ENCODE peak calls at places on chromosomes 12 and 14, in eight cellular contexts. H is thoracic aorta; F is ovary; I is effector CD4-positive, alpha-beta T cell; C is activated CD4-positive, alpha-beta T cell treated with anti-CD3 and anti-CD28 coated beads, Interleukin-2, amount 10 ng/mL, durations not matched to agents 7 days and 5 days; N is stimulated activated CD8-positive, alpha-beta memory T cell treated with anti-CD3 and anti-CD28 coated beads, Interleukin-7, amount 100 ng/mL, for 4 hours; D is BJ; X is COR-L47. V is an unnamed sample.

GRCh38 chr12:130971871-130972588 is 18.3 kb downstream of the ADGRD1 start:
- DNase-seq in H (no peak), F (no peak), I (no peak), C (no peak), N (no peak), D (no peak), X (no peak), V (no peak)

GRCh38 chr12:100213016-100213891 is 12.6 kb downstream of the ACTR6 start:
- DNase-seq in H (no peak), F (no peak), I (no peak), C (no peak), N (no peak), D (no peak), X (no peak), V (no peak)

GRCh38 chr14:24411468-24412454 is 13.0 kb downstream of the NYNRIN start:
- DNase-seq in H (no peak), F (no peak), I (no peak), C (peak; percentile 42), N (no peak), D (no peak), X (peak; percentile 15), V (no peak)

GRCh38 chr14:58918066-58918465 is 270.4 kb upstream of the DAAM1 start:
- DNase-seq in H (no peak), F (no peak), I (no peak), C (no peak), N (no peak), D (no peak), X (no peak), V (no peak)

GRCh38 chr12:19965196-19966038 is 402.9 kb upstream of the PDE3A start:
- DNase-seq in H (no peak), F (no peak), I (no peak), C (no peak), N (no peak), D (no peak), X (no peak), V (no peak)

GRCh38 chr14:73208390-73208789 is 28.9 kb upstream of the PAPLN start:
- DNase-seq in H (no peak), F (no peak), I (no peak), C (no peak), N (no peak), D (no peak), X (no peak), V (no peak)

GRCh38 chr14:74394549-74394948 is 31.5 kb downstream of the SYNDIG1L start:
- DNase-seq in H (no peak), F (no peak), I (no peak), C (no peak), N (no peak), D (no peak), X (no peak), V (no peak)

GRCh38 chr14:36519431-36520321 is at the start of gene NKX2-1:
- DNase-seq in H (no peak), F (no peak), I (no peak), C (no peak), N (no peak), D (no peak), X (peak; percentile 71), V (no peak)

GRCh38 chr14:63614964-63615363 is 26.7 kb downstream of the WDR89 start:
- DNase-seq in H (no peak), F (no peak), I (no peak), C (no peak), N (no peak), D (no peak), X (no peak), V (no peak)